ENCODE peak calls at places on chromosomes 12 and 14, in six cellular contexts. A, J, P, D, N and F are unnamed samples.

GRCh38 chr12:124277394-124278222 is 17.3 kb upstream of the RFLNA start:
- ATAC-seq in A (peak), J (peak), P (peak), D (no peak), N (no peak), F (no peak)

GRCh38 chr12:109722753-109723109 is 9.1 kb downstream of the FAM222A start:
- ATAC-seq in A (no peak), J (no peak), P (no peak), D (no peak), N (no peak), F (no peak)

GRCh38 chr12:132521200-132521580 is 31.2 kb downstream of the FBRSL1 start:
- ATAC-seq in A (no peak), J (no peak), P (no peak), D (no peak), N (no peak), F (no peak)

GRCh38 chr12:113818278-113818677 is 147.8 kb downstream of the RBM19 start:
- ATAC-seq in A (peak), J (no peak), P (no peak), D (no peak), N (no peak), F (no peak)

GRCh38 chr12:26037615-26038180 is 79.2 kb downstream of the RASSF8 start:
- ATAC-seq in A (no peak), J (no peak), P (no peak), D (no peak), N (no peak), F (no peak)

GRCh38 chr12:13227191-13227590 is 30.7 kb downstream of the EMP1 start:
- ATAC-seq in A (no peak), J (no peak), P (no peak), D (no peak), N (no peak), F (no peak)

GRCh38 chr12:19431407-19432308 is 7.6 kb upstream of the AEBP2 start:
- ATAC-seq in A (peak), J (no peak), P (peak), D (peak), N (no peak), F (no peak)

GRCh38 chr12:553216-554000 is 93.7 kb downstream of the B4GALNT3 start:
- ATAC-seq in A (no peak), J (no peak), P (peak), D (no peak), N (no peak), F (peak)

GRCh38 chr12:102871014-102871413 is 46.0 kb downstream of the PAH start:
- ATAC-seq in A (no peak), J (peak), P (no peak), D (no peak), N (no peak), F (no peak)

GRCh38 chr12:2960432-2960956 is 1.3 kb downstream of the TEAD4 start:
- ATAC-seq in A (peak), J (peak), P (peak), D (no peak), N (peak), F (no peak)

GRCh38 chr14:34029921-34030334 is 79.1 kb upstream of the EGLN3 start:
- ATAC-seq in A (no peak), J (no peak), P (no peak), D (peak), N (peak), F (peak)

GRCh38 chr12:66901136-66901932 is 222.5 kb upstream of the GRIP1 start:
- ATAC-seq in A (no peak), J (no peak), P (peak), D (peak), N (no peak), F (no peak)

GRCh38 chr12:93550748-93551611 is 21.5 kb upstream of the SOCS2 start:
- ATAC-seq in A (peak), J (no peak), P (no peak), D (no peak), N (peak), F (no peak)

GRCh38 chr14:51889851-51890250 is 29.4 kb downstream of the GNG2 start:
- ATAC-seq in A (no peak), J (no peak), P (peak), D (no peak), N (no peak), F (no peak)

GRCh38 chr12:124771462-124772361 is 92.0 kb downstream of the SCARB1 start:
- ATAC-seq in A (peak), J (peak), P (peak), D (peak), N (peak), F (peak)

GRCh38 chr14:39668449-39668848 is 236.2 kb upstream of the FBXO33 start:
- ATAC-seq in A (no peak), J (no peak), P (no peak), D (no peak), N (no peak), F (no peak)

GRCh38 chr12:107011519-107011918 is 24.6 kb upstream of the MTERF2 start:
- ATAC-seq in A (no peak), J (no peak), P (no peak), D (no peak), N (no peak), F (no peak)

GRCh38 chr14:95008445-95009217 is 148.7 kb downstream of the DICER1 start:
- ATAC-seq in A (no peak), J (no peak), P (no peak), D (no peak), N (no peak), F (no peak)

GRCh38 chr14:99511421-99512109 is 30.4 kb downstream of the CCNK start:
- ATAC-seq in A (no peak), J (no peak), P (no peak), D (peak), N (no peak), F (peak)

GRCh38 chr12:88856201-88856600 is 275.9 kb upstream of the KITLG start:
- ATAC-seq in A (no peak), J (peak), P (no peak), D (no peak), N (no peak), F (no peak)

GRCh38 chr14:53953002-53953827 is 3.4 kb downstream of the BMP4 start:
- ATAC-seq in A (peak), J (peak), P (peak), D (peak), N (peak), F (peak)

GRCh38 chr12:132163041-132163910 is 19.0 kb downstream of the NOC4L start:
- ATAC-seq in A (peak), J (peak), P (peak), D (peak), N (no peak), F (peak)

DNA sequence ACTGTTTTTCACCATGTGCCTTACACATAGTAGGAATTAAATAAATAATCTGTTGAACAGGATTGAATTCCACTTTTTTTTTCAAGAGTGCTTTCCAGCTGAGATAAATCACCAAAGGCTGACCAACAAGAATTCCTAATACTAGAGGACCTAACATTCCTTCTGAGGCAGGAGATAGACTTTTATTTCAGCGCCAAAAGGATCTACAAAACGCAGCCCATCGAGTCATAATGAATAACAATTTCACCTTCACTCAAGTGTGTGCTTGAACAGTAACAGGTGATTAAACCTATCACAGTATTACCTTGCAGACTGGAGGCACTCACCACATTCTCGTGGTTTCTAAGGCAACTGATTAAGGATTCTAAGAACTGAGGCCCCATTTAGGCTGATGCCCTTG is 224.3 kb upstream of the ATP2B1 start:
- ATAC-seq in A (no peak), J (no peak), P (no peak), D (no peak), N (no peak), F (no peak)
- TF ChIP-seq EP300 in A (no peak), J (no peak), P (no peak), D (no peak), N (no peak), F (no peak)

DNA sequence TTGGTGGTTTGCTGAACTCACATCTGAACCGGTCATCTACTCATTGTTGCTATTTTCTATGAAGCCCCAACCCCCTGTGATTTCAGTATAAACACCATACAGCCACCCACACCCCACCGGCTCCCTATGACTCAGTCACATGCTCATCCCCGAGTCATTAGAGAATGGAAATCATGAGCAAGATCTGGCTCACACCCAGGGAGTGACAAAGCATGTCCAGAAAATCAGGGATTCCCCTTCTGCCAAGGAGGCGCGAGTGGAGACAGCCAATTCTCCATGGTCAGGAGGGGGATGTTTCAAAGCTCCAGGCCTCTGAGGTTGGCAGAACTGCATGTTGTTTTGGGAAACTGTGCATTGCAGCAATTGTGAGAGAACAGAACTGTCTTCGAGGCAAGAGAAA is 657.5 kb upstream of the TBX3 start:
- ATAC-seq in A (peak), J (no peak), P (peak), D (peak), N (no peak), F (peak)
- TF ChIP-seq EP300 in A (peak), J (no peak), P (no peak), D (peak), N (no peak), F (no peak)

GRCh38 chr14:75939200-75939599 is 42.6 kb downstream of the TGFB3 start:
- ATAC-seq in A (no peak), J (no peak), P (no peak), D (no peak), N (no peak), F (no peak)

GRCh38 chr14:75941030-75941429 is 40.8 kb downstream of the TGFB3 start:
- ATAC-seq in A (no peak), J (no peak), P (no peak), D (no peak), N (no peak), F (no peak)

GRCh38 chr14:75933712-75934296 is 48.0 kb downstream of the TGFB3 start:
- ATAC-seq in A (no peak), J (no peak), P (no peak), D (no peak), N (peak), F (no peak)

GRCh38 chr14:75934998-75935628 is 46.7 kb downstream of the TGFB3 start:
- ATAC-seq in A (no peak), J (no peak), P (no peak), D (no peak), N (peak), F (no peak)
- TF ChIP-seq EP300 in A (no peak), J (no peak), P (no peak), D (no peak), N (peak), F (no peak)

GRCh38 chr14:85604671-85605070 is 74.7 kb downstream of the FLRT2 start:
- ATAC-seq in A (no peak), J (no peak), P (no peak), D (no peak), N (no peak), F (no peak)
- TF ChIP-seq EP300 in A (no peak), J (no peak), P (no peak), D (no peak), N (no peak), F (no peak)

DNA sequence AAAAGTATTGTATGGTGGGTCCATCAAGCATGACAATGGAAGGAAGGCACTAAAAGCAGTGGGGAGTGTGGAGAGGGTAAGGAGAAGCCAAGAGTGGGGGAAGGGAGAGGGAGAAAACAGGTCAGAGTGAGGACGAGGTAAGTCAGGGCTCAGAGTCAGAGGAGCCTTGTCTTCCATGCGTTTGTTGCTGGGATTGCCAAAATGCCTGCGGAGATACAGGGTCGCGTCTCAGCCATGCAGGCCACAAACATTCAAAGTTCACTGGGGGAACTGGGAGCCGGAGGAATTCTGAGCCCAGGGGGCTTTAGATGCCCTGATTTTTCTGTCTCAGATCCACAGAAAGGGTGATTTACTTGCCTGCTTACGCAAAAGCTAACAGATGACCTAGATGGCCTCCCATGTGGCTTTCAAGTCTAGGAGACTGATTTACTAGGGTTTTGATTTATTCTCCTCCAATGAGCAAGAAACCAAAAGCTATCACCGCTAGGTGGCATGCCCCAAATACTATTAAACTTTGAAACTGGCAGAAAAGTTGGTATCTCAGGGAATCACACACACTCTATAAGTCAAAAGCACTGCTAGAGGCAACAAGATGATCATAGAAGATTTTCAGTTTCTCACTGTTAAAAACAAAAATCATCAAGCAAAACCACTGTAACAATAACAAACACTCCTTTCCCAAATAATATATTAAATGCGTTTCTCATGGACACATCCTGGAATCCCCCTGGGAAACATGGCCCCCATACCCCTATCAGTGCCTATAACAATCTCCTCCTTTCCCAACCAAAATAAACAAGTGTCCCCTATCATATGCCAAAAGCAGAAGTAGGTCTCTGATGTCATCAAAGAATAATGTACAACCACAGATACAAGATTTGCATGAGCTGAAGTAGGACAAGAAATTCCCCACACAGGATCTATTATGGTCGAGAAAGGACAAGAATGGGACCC is 26.6 kb upstream of the MDM1 start:
- ATAC-seq in A (peak), J (peak), P (peak), D (peak), N (peak), F (peak)
- TF ChIP-seq EP300 in A (no peak), J (no peak), P (peak), D (no peak), N (no peak), F (no peak)

DNA sequence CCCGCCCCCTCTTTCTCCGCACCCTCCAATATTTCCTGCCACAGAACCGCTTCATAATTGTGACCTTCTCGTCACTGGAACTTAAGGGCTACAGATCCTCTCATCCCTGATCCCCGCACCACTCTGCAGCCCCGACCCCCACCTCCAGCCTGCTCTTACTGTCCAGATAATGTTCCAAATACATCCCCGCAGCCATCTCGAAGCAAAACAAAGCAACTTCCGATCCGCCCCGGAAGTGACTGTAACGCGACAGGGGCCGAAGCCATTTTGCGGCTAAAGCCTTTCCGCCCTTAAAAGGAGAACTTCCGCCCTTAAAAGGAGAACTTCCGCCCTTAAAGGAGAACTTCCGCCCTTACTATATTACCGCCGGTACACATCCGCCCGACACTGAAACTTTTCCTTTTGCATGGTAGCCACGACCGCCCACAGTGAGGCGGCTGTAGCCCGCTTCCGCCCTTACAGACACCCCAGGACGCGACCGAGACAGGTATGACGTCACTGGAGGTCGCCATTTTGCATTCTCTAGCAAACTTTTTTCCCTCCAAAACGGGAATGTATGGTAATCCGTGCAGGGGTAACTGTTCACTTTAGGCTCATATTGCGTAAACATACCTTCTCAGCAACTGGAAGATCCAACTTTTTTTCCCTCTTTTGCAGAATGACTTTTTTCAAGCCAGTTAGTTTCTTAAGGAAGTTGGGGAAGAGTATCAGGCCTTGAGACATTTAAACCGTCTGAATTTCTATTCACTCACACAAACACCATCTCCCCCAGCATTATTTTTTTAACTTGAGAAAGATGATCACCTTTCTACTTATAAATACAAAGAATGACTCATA is at the start of gene ING4:
- ATAC-seq in A (peak), J (peak), P (peak), D (peak), N (peak), F (peak)
- TF ChIP-seq EP300 in A (no peak), J (no peak), P (no peak), D (peak), N (peak), F (no peak)

GRCh38 chr14:61545716-61546455 is 149.4 kb upstream of the HIF1A start:
- ATAC-seq in A (no peak), J (no peak), P (no peak), D (no peak), N (no peak), F (no peak)
- TF ChIP-seq EP300 in A (no peak), J (no peak), P (no peak), D (peak), N (no peak), F (no peak)

GRCh38 chr14:31990959-31991541 is 86.1 kb upstream of the ARHGAP5 start:
- ATAC-seq in A (no peak), J (no peak), P (no peak), D (peak), N (no peak), F (no peak)
- TF ChIP-seq EP300 in A (no peak), J (no peak), P (no peak), D (no peak), N (no peak), F (no peak)

DNA sequence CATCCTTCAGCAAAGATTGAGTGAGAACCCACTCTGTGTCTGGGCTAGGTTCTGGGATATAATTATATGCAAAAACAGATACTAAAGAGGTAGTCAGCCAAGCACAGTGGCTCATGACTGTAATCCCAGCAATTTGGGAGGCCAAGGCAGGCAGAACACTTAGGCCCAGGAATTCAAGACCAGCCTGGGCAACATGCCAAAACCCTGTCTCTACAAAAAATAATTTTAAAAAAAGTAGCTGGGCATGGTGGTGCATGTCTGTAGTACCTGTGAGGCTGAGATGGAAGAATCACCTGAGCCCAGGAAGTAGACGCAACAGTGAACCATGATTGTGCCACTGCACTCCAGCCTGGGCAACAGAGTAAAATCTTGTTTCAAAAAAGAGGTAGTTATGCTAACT is 237.5 kb upstream of the HMGA2 start:
- ATAC-seq in A (no peak), J (no peak), P (no peak), D (no peak), N (no peak), F (no peak)
- TF ChIP-seq EP300 in A (no peak), J (no peak), P (no peak), D (no peak), N (no peak), F (no peak)